ENCODE peak calls at places on chromosomes 3 and 15, in eight cellular contexts. K is CD8-positive, alpha-beta memory T cell; U is NCI-H345; J is gastrocnemius medialis; S is hippocampal formation; Z is epithelial cell of prostate; D is erythroblast; P is body of pancreas. L is an unnamed sample.

GRCh38 chr3:195245531-195245951 is 25.4 kb downstream of the XXYLT1 start:
- DNase-seq in U (no peak), K (no peak), Z (no peak), S (no peak), D (no peak), P (no peak), J (no peak), L (no peak)

GRCh38 chr15:45114751-45115085 is 592 bp downstream of the DUOXA2 start:
- DNase-seq in P (no peak), S (no peak), J (no peak), D (no peak), Z (no peak), K (no peak), U (no peak), L (no peak)

GRCh38 chr3:105997800-105998526 is 129.2 kb upstream of the CBLB start:
- DNase-seq in J (no peak), P (no peak), D (no peak), K (no peak), U (no peak), S (no peak), Z (peak), L (no peak)

GRCh38 chr3:34599595-34599994 is 801.2 kb downstream of the PDCD6IP start:
- DNase-seq in D (no peak), J (no peak), Z (no peak), K (no peak), U (no peak), P (no peak), S (no peak), L (no peak)

GRCh38 chr3:168977696-168978374 is 685.7 kb downstream of the MECOM start:
- DNase-seq in K (no peak), Z (no peak), P (no peak), U (no peak), S (no peak), D (no peak), J (no peak), L (no peak)

GRCh38 chr15:41943543-41944312 is 28.6 kb downstream of the EHD4 start:
- DNase-seq in K (no peak), D (no peak), J (no peak), U (no peak), Z (no peak), P (no peak), S (no peak), L (no peak)

GRCh38 chr3:23589586-23589985 is 216.2 kb upstream of the UBE2E1 start:
- DNase-seq in J (no peak), Z (no peak), U (no peak), S (no peak), K (no peak), D (no peak), P (no peak), L (no peak)

GRCh38 chr3:190019020-190019419 is 101.7 kb downstream of the P3H2 start:
- DNase-seq in Z (no peak), J (no peak), S (no peak), U (no peak), D (no peak), P (no peak), K (no peak), L (no peak)

GRCh38 chr15:49844390-49844789 is 223.5 kb downstream of the DTWD1 start:
- DNase-seq in Z (no peak), J (no peak), P (no peak), S (no peak), U (no peak), D (no peak), K (no peak), L (no peak)

GRCh38 chr3:30355622-30356021 is 250.8 kb upstream of the TGFBR2 start:
- DNase-seq in D (no peak), U (peak), S (no peak), K (no peak), P (no peak), J (no peak), Z (no peak), L (no peak)

GRCh38 chr15:40146037-40146436 is 14.8 kb upstream of the BUB1B start:
- DNase-seq in S (no peak), U (no peak), K (no peak), P (no peak), Z (peak), D (no peak), J (no peak), L (no peak)